ENCODE peak calls at places on chromosomes 16 and 17, in nine cellular contexts. C is NCI-H1092 treated with DMSO at 0.1 percent for 48 hours; N is thoracic aorta; V is pancreas; Z is left ventricle myocardium superior; B is ACHN; J is stimulated activated CD4-positive, alpha-beta T cell treated with anti-CD3 and anti-CD28 coated beads, Interleukin-4, amount 100 ng/mL, for 48 hours; L is ascending aorta; A is iris pigment epithelial cell. M is an unnamed sample.

GRCh38 chr17:46722662-46723285 is 95.7 kb downstream of the WNT3 start:
- DNase-seq in C (no peak), N (no peak), V (no peak), Z (no peak), B (peak), J (no peak), L (no peak), A (peak), M (peak)

GRCh38 chr17:46943511-46944393 is 20.8 kb downstream of the GOSR2 start:
- DNase-seq in C (no peak), N (no peak), V (no peak), Z (peak), B (no peak), J (no peak), L (no peak), A (peak), M (peak)

GRCh38 chr16:87474017-87474416 is 18.8 kb downstream of the ZCCHC14 start:
- DNase-seq in C (no peak), N (no peak), V (no peak), Z (no peak), B (no peak), J (no peak), L (no peak), A (no peak), M (no peak)

GRCh38 chr17:64357191-64357981 is 33.3 kb downstream of the PECAM1 start:
- DNase-seq in C (peak), N (no peak), V (no peak), Z (peak), B (no peak), J (no peak), L (no peak), A (peak), M (peak)

GRCh38 chr16:14307623-14308356 is 236.7 kb downstream of the MRTFB start:
- DNase-seq in C (no peak), N (no peak), V (peak), Z (peak), B (peak), J (no peak), L (no peak), A (no peak), M (no peak)

GRCh38 chr17:69220098-69220497 is 8.5 kb downstream of the ABCA10 start:
- DNase-seq in C (no peak), N (no peak), V (no peak), Z (no peak), B (no peak), J (no peak), L (no peak), A (no peak), M (no peak)

GRCh38 chr17:63542218-63542545 is 8.1 kb upstream of the DCAF7 start:
- DNase-seq in C (no peak), N (no peak), V (no peak), Z (no peak), B (no peak), J (no peak), L (no peak), A (no peak), M (no peak)

GRCh38 chr17:65163990-65164495 is 26.9 kb downstream of the RGS9 start:
- DNase-seq in C (no peak), N (no peak), V (no peak), Z (no peak), B (peak), J (peak), L (no peak), A (peak), M (peak)

GRCh38 chr17:78580277-78580804 is 3.1 kb upstream of the DNAH17 start:
- DNase-seq in C (no peak), N (no peak), V (no peak), Z (no peak), B (no peak), J (no peak), L (no peak), A (no peak), M (no peak)

GRCh38 chr17:79400989-79401703 is 209.7 kb downstream of the RBFOX3 start:
- DNase-seq in C (peak), N (no peak), V (peak), Z (peak), B (peak), J (peak), L (no peak), A (peak), M (peak)

GRCh38 chr16:28241924-28242323 is 30.2 kb upstream of the XPO6 start:
- DNase-seq in C (no peak), N (no peak), V (no peak), Z (no peak), B (no peak), J (no peak), L (no peak), A (no peak), M (no peak)

GRCh38 chr17:16488572-16488997 is 3.4 kb downstream of the LRRC75A start:
- DNase-seq in C (no peak), N (no peak), V (peak), Z (no peak), B (no peak), J (no peak), L (no peak), A (no peak), M (no peak)

GRCh38 chr16:58615280-58615679 is 14.3 kb downstream of the CNOT1 start:
- DNase-seq in C (no peak), N (no peak), V (no peak), Z (no peak), B (no peak), J (no peak), L (no peak), A (peak), M (peak)

GRCh38 chr17:55421179-55421934 is at the start of gene MMD:
- DNase-seq in C (peak), N (no peak), V (no peak), Z (no peak), B (no peak), J (peak), L (no peak), A (peak), M (no peak)

GRCh38 chr17:78997231-78997741 is 12.3 kb downstream of the CANT1 start:
- DNase-seq in C (no peak), N (no peak), V (no peak), Z (no peak), B (no peak), J (no peak), L (no peak), A (no peak), M (no peak)

GRCh38 chr16:82748026-82748425 is 121.3 kb downstream of the CDH13 start:
- DNase-seq in C (peak), N (peak), V (peak), Z (peak), B (no peak), J (no peak), L (peak), A (peak), M (peak)

GRCh38 chr16:11475896-11476630 is 110.7 kb downstream of the LITAF start:
- DNase-seq in C (no peak), N (no peak), V (no peak), Z (no peak), B (no peak), J (no peak), L (no peak), A (no peak), M (no peak)